ENCODE peak calls at places on chromosomes 5 and 9, in ten cellular contexts. H is Peyer's patch; W is neuronal stem cell; F is mammary epithelial cell; G is Caco-2; E is cardiac fibroblast; C is CD8-positive, alpha-beta memory T cell; S is adrenal gland; M is brain microvascular endothelial cell; K is right atrium auricular region. D is an unnamed sample.

GRCh38 chr9:94864183-94864582 is 137.7 kb downstream of the AOPEP start:
- DNase-seq in H (no peak), W (no peak), F (no peak), G (no peak), E (no peak), C (no peak), S (no peak), M (no peak), K (no peak), D (no peak)

GRCh38 chr9:111483419-111483861 is 743 bp downstream of the ECPAS start:
- DNase-seq in H (no peak), W (peak), F (peak), G (peak), E (no peak), C (peak), S (no peak), M (no peak), K (no peak), D (no peak)

GRCh38 chr9:92632641-92633040 is 37.3 kb downstream of the IPPK start:
- DNase-seq in H (no peak), W (no peak), F (no peak), G (no peak), E (no peak), C (no peak), S (no peak), M (no peak), K (peak), D (peak)

GRCh38 chr9:93193373-93193725 is 9.4 kb downstream of the WNK2 start:
- DNase-seq in H (peak), W (no peak), F (peak), G (no peak), E (no peak), C (no peak), S (no peak), M (no peak), K (no peak), D (no peak)

GRCh38 chr9:128881627-128881883 is 195 bp downstream of the KYAT1 start:
- DNase-seq in H (no peak), W (no peak), F (no peak), G (no peak), E (no peak), C (no peak), S (no peak), M (peak), K (no peak), D (peak)

GRCh38 chr5:128084228-128085167 is 932 bp downstream of the SLC12A2 start:
- DNase-seq in H (peak), W (peak), F (peak), G (peak), E (peak), C (peak), S (peak), M (no peak), K (no peak), D (peak)

GRCh38 chr9:101702257-101702656 is 36.2 kb downstream of the GRIN3A start:
- DNase-seq in H (no peak), W (no peak), F (peak), G (no peak), E (no peak), C (no peak), S (no peak), M (no peak), K (no peak), D (no peak)

GRCh38 chr9:105405514-105406131 is 42.2 kb upstream of the FSD1L start:
- DNase-seq in H (no peak), W (no peak), F (peak), G (no peak), E (no peak), C (peak), S (no peak), M (peak), K (no peak), D (no peak)

GRCh38 chr9:136010615-136011341 is 49.6 kb upstream of the UBAC1 start:
- DNase-seq in H (no peak), W (no peak), F (no peak), G (no peak), E (no peak), C (no peak), S (peak), M (no peak), K (no peak), D (no peak)

GRCh38 chr5:138874771-138875628 is at the start of gene LRRTM2:
- DNase-seq in H (no peak), W (no peak), F (peak), G (no peak), E (peak), C (no peak), S (no peak), M (peak), K (no peak), D (no peak)

GRCh38 chr5:42949348-42950090 is 90.6 kb downstream of the ANXA2R start:
- DNase-seq in H (no peak), W (no peak), F (no peak), G (no peak), E (peak), C (peak), S (peak), M (peak), K (peak), D (no peak)

GRCh38 chr9:37157978-37158377 is 37.6 kb downstream of the ZCCHC7 start:
- DNase-seq in H (no peak), W (no peak), F (no peak), G (no peak), E (no peak), C (no peak), S (no peak), M (no peak), K (no peak), D (no peak)

GRCh38 chr5:127785098-127785927 is 82.1 kb downstream of the CCDC192 start:
- DNase-seq in H (no peak), W (no peak), F (peak), G (peak), E (peak), C (no peak), S (no peak), M (peak), K (no peak), D (no peak)

GRCh38 chr9:128006360-128007024 is 25.7 kb upstream of the EEIG1 start:
- DNase-seq in H (no peak), W (no peak), F (peak), G (no peak), E (no peak), C (no peak), S (no peak), M (no peak), K (no peak), D (no peak)

GRCh38 chr5:176553260-176554085 is 4.3 kb downstream of the CDHR2 start:
- DNase-seq in H (peak), W (no peak), F (peak), G (no peak), E (no peak), C (no peak), S (no peak), M (no peak), K (no peak), D (no peak)

GRCh38 chr5:160039810-160040470 is 31.0 kb downstream of the TTC1 start:
- DNase-seq in H (no peak), W (no peak), F (no peak), G (peak), E (no peak), C (no peak), S (no peak), M (no peak), K (no peak), D (no peak)

GRCh38 chr5:7926296-7926695 is 57.3 kb downstream of the MTRR start:
- DNase-seq in H (no peak), W (no peak), F (peak), G (no peak), E (peak), C (no peak), S (no peak), M (peak), K (no peak), D (no peak)

GRCh38 chr5:169938439-169938838 is 41.9 kb downstream of the INSYN2B start:
- DNase-seq in H (no peak), W (no peak), F (no peak), G (no peak), E (no peak), C (no peak), S (no peak), M (no peak), K (no peak), D (no peak)

GRCh38 chr9:126506361-126507317 is 107.1 kb upstream of the LMX1B start:
- DNase-seq in H (peak), W (no peak), F (no peak), G (no peak), E (no peak), C (no peak), S (no peak), M (no peak), K (no peak), D (no peak)

GRCh38 chr5:4576161-4576748 is 563.9 kb upstream of the ADAMTS16 start:
- DNase-seq in H (no peak), W (no peak), F (no peak), G (no peak), E (no peak), C (no peak), S (no peak), M (peak), K (no peak), D (no peak)

GRCh38 chr9:127089639-127090081 is 32.8 kb downstream of the ANGPTL2 start:
- DNase-seq in H (no peak), W (no peak), F (no peak), G (no peak), E (no peak), C (no peak), S (peak), M (no peak), K (no peak), D (no peak)

GRCh38 chr5:164898705-164899104 is 1393.3 kb downstream of the MAT2B start:
- DNase-seq in H (no peak), W (no peak), F (no peak), G (no peak), E (no peak), C (no peak), S (no peak), M (no peak), K (no peak), D (no peak)

GRCh38 chr5:59042201-59042600 is 459.3 kb downstream of the RAB3C start:
- DNase-seq in H (no peak), W (no peak), F (peak), G (no peak), E (peak), C (no peak), S (no peak), M (peak), K (no peak), D (no peak)

GRCh38 chr9:16092627-16093091 is 539.8 kb downstream of the CCDC171 start:
- DNase-seq in H (no peak), W (no peak), F (no peak), G (no peak), E (peak), C (no peak), S (no peak), M (no peak), K (no peak), D (no peak)

GRCh38 chr5:59999056-59999455 is 105.5 kb upstream of the PDE4D start:
- DNase-seq in H (no peak), W (no peak), F (peak), G (no peak), E (no peak), C (no peak), S (no peak), M (peak), K (no peak), D (no peak)

GRCh38 chr5:147098233-147098790 is 136.5 kb upstream of the STK32A start:
- DNase-seq in H (no peak), W (peak), F (peak), G (peak), E (peak), C (no peak), S (peak), M (peak), K (no peak), D (no peak)

GRCh38 chr5:103829585-103829984 is 267.0 kb upstream of the NUDT12 start:
- DNase-seq in H (no peak), W (no peak), F (no peak), G (peak), E (no peak), C (no peak), S (peak), M (no peak), K (no peak), D (no peak)

GRCh38 chr5:172417130-172417802 is 37.1 kb downstream of the SH3PXD2B start:
- DNase-seq in H (no peak), W (no peak), F (no peak), G (no peak), E (no peak), C (no peak), S (peak), M (no peak), K (no peak), D (no peak)

GRCh38 chr9:109771796-109772525 is 8.0 kb upstream of the PALM2AKAP2 start:
- DNase-seq in H (no peak), W (no peak), F (no peak), G (no peak), E (peak), C (no peak), S (no peak), M (no peak), K (no peak), D (no peak)

DNA sequence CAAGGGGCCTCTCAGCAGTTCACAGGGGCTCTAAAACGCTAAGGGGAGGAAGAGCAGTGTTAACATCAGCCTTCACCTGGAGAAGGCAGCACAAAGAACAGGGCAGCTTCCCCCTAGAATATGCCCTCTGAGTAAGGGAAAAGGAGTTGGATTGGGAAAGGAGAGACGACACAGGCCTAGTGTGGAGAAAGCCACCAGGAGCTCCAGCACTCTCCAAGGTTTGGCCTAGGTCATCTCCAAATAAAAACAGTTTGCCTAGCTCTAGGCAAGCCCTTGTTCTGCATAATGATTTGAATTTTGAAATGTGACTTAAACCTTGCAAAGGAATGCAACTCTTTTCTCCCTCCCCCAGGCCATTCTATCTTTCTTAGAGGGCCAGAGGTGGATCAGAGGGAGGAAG is 100.0 kb upstream of the SSBP2 start:
- DNase-seq in H (no peak), W (no peak), F (no peak), G (no peak), E (no peak), C (no peak), S (no peak), M (no peak), K (no peak), D (no peak)
- H3K4me3 ChIP-seq in H (peak), W (peak), F (no peak), G (no peak), E (peak), C (peak), S (no peak), M (no peak), K (peak), D (peak)

GRCh38 chr9:99104459-99105151 is at the start of gene TGFBR1:
- DNase-seq in H (peak), W (peak), F (peak), G (peak), E (peak), C (peak), S (peak), M (peak), K (peak), D (peak)

GRCh38 chr9:99105152-99106043 is 485 bp downstream of the TGFBR1 start:
- DNase-seq in H (peak), W (peak), F (peak), G (peak), E (peak), C (peak), S (peak), M (peak), K (peak), D (peak)

GRCh38 chr9:99103054-99103453 is 1.9 kb upstream of the TGFBR1 start:
- DNase-seq in H (no peak), W (no peak), F (no peak), G (no peak), E (no peak), C (no peak), S (no peak), M (no peak), K (no peak), D (no peak)

GRCh38 chr9:99103505-99103904 is 1.4 kb upstream of the TGFBR1 start:
- DNase-seq in H (no peak), W (no peak), F (no peak), G (no peak), E (no peak), C (no peak), S (no peak), M (no peak), K (no peak), D (no peak)

GRCh38 chr9:99103909-99104458 is 929 bp upstream of the TGFBR1 start:
- DNase-seq in H (peak), W (no peak), F (no peak), G (no peak), E (peak), C (no peak), S (peak), M (peak), K (no peak), D (no peak)
- H3K4me3 ChIP-seq in H (peak), W (peak), F (peak), G (peak), E (peak), C (peak), S (no peak), M (peak), K (peak), D (peak)

GRCh38 chr9:122723690-122724089 is at the start of gene OR1L4:
- DNase-seq in H (no peak), W (no peak), F (no peak), G (no peak), E (no peak), C (no peak), S (no peak), M (no peak), K (no peak), D (no peak)
- H3K4me3 ChIP-seq in H (no peak), W (no peak), F (no peak), G (no peak), E (no peak), C (no peak), S (no peak), M (no peak), K (no peak), D (no peak)

GRCh38 chr9:470795-471194 is 256.1 kb downstream of the DOCK8 start:
- DNase-seq in H (no peak), W (no peak), F (no peak), G (no peak), E (peak), C (no peak), S (no peak), M (no peak), K (no peak), D (no peak)
- H3K4me3 ChIP-seq in H (peak), W (peak), F (no peak), G (peak), E (no peak), C (peak), S (no peak), M (peak), K (peak), D (peak)

GRCh38 chr9:97741947-97742346 is 44.8 kb upstream of the XPA start:
- DNase-seq in H (no peak), W (no peak), F (no peak), G (no peak), E (no peak), C (no peak), S (no peak), M (no peak), K (no peak), D (no peak)
- H3K4me3 ChIP-seq in H (no peak), W (no peak), F (no peak), G (no peak), E (no peak), C (no peak), S (no peak), M (no peak), K (no peak), D (no peak)

DNA sequence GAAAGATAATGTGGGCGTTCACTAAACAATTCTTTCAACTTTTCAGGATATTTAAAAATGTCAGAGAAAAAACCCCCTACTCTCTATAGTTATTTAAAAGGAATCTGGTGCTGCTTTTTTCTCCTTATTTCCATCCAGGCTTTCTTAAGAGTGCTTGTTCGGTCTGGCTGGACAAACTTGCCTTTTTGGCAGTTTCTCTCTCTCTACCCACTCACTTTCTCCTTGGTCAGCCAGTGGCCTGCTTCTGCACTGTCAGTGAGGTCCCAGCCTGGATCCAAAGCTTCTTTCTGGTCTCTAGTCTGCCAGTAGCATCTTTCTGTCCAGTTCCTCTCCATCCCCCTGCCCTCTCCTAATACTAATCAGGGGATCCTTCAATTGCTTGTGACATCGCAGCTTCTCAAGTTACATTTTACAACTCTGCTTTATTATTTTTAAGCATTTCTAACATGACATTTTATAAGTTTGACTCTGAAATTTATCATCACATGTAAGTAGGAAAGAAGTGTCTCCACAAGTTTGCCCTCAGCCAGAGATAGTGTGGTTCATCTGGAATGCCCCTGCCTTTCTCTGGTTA is 50.4 kb downstream of the PIK3R1 start:
- DNase-seq in H (no peak), W (no peak), F (no peak), G (no peak), E (peak), C (no peak), S (no peak), M (no peak), K (no peak), D (no peak)
- H3K4me3 ChIP-seq in H (no peak), W (no peak), F (no peak), G (no peak), E (no peak), C (no peak), S (no peak), M (no peak), K (no peak), D (peak)

GRCh38 chr5:57503433-57503832 is 20.8 kb upstream of the ACTBL2 start:
- DNase-seq in H (no peak), W (no peak), F (no peak), G (no peak), E (peak), C (no peak), S (peak), M (no peak), K (no peak), D (no peak)

GRCh38 chr5:57501414-57502321 is 19.1 kb upstream of the ACTBL2 start:
- DNase-seq in H (no peak), W (no peak), F (no peak), G (no peak), E (peak), C (no peak), S (no peak), M (peak), K (no peak), D (no peak)

GRCh38 chr5:57495688-57496087 is 13.1 kb upstream of the ACTBL2 start:
- DNase-seq in H (no peak), W (no peak), F (no peak), G (no peak), E (no peak), C (no peak), S (no peak), M (no peak), K (no peak), D (no peak)

GRCh38 chr5:57497733-57498132 is 15.1 kb upstream of the ACTBL2 start:
- DNase-seq in H (no peak), W (no peak), F (no peak), G (no peak), E (no peak), C (no peak), S (no peak), M (no peak), K (no peak), D (no peak)

GRCh38 chr5:57499262-57500050 is 16.8 kb upstream of the ACTBL2 start:
- DNase-seq in H (no peak), W (peak), F (peak), G (peak), E (peak), C (no peak), S (peak), M (peak), K (no peak), D (no peak)
- H3K4me3 ChIP-seq in H (peak), W (no peak), F (peak), G (no peak), E (no peak), C (no peak), S (no peak), M (no peak), K (no peak), D (no peak)